ENCODE peak calls at places on chromosomes 11 and 22, in five cellular contexts. B, T, Q, F and E are unnamed samples.
A peak's percentile ranks its signal among the peaks of the same experiment; 100 is the strongest.

GRCh38 chr11:61959026-61959608 is 8.3 kb downstream of the FTH1 start:
- DNase-seq in F (no peak), Q (no peak), B (peak; percentile 4), T (no peak), E (no peak)

GRCh38 chr11:27882066-27882697 is 181.9 kb upstream of the BDNF start:
- DNase-seq in B (no peak), T (no peak), Q (no peak), F (no peak), E (no peak)

GRCh38 chr11:67119577-67120391 is 721 bp downstream of the KDM2A start:
- DNase-seq in B (peak; percentile 22), T (peak; percentile 54), F (no peak), Q (no peak), E (no peak)

GRCh38 chr11:8002676-8003075 is 15.5 kb downstream of the EIF3F start:
- DNase-seq in Q (no peak), T (no peak), B (no peak), F (no peak), E (no peak)

GRCh38 chr11:128667873-128668272 is 26.0 kb upstream of the FLI1 start:
- DNase-seq in Q (no peak), F (no peak), T (no peak), B (no peak), E (no peak)

GRCh38 chr11:63683133-63683991 is 2.1 kb downstream of the RTN3 start:
- DNase-seq in B (no peak), Q (no peak), F (no peak), T (no peak), E (no peak)

GRCh38 chr11:3674189-3674588 is 3.0 kb upstream of the CHRNA10 start:
- DNase-seq in F (no peak), T (no peak), Q (no peak), B (no peak), E (peak; percentile 5)

GRCh38 chr11:19737575-19737974 is 24.9 kb downstream of the NAV2 start:
- DNase-seq in T (no peak), B (no peak), F (no peak), Q (no peak), E (no peak)

GRCh38 chr11:44629732-44630345 is 64.4 kb downstream of the CD82 start:
- DNase-seq in Q (no peak), T (no peak), F (no peak), B (no peak), E (no peak)

GRCh38 chr22:20979940-20980453 is 2.1 kb upstream of the LZTR1 start:
- DNase-seq in Q (no peak), T (no peak), F (no peak), B (no peak), E (peak; percentile 42)

GRCh38 chr22:19378362-19378711 is 53.2 kb downstream of the HIRA start:
- DNase-seq in T (no peak), Q (no peak), B (no peak), F (no peak), E (no peak)

GRCh38 chr11:6315811-6316425 is 4.4 kb downstream of the CAVIN3 start:
- DNase-seq in T (peak; percentile 65), F (no peak), Q (peak; percentile 66), B (peak; percentile 68), E (peak; percentile 45)

GRCh38 chr11:2566223-2567025 is 121.6 kb downstream of the KCNQ1 start:
- DNase-seq in T (no peak), Q (no peak), F (no peak), B (no peak), E (no peak)

GRCh38 chr11:23112987-23113886 is 253.0 kb upstream of the CCDC179 start:
- DNase-seq in F (no peak), B (peak; percentile 21), T (peak; percentile 52), Q (no peak), E (peak; percentile 69)

GRCh38 chr11:63020671-63021255 is 5.1 kb upstream of the SLC22A8 start:
- DNase-seq in Q (peak; percentile 75), T (peak; percentile 97), F (no peak), B (peak; percentile 85), E (no peak)

GRCh38 chr11:12258451-12258850 is 118.9 kb upstream of the PARVA start:
- DNase-seq in F (no peak), B (no peak), T (no peak), Q (peak; percentile 56), E (peak; percentile 65)

GRCh38 chr11:116459233-116459632 is 313.6 kb downstream of the BUD13 start:
- DNase-seq in B (no peak), Q (no peak), F (no peak), T (no peak), E (no peak)

GRCh38 chr11:119419834-119420492 is 3.0 kb downstream of the THY1 start:
- DNase-seq in Q (no peak), F (no peak), T (no peak), B (no peak), E (no peak)
- TF ChIP-seq CREB1 in Q (no peak), F (no peak), T (no peak), B (no peak), E (no peak)

DNA sequence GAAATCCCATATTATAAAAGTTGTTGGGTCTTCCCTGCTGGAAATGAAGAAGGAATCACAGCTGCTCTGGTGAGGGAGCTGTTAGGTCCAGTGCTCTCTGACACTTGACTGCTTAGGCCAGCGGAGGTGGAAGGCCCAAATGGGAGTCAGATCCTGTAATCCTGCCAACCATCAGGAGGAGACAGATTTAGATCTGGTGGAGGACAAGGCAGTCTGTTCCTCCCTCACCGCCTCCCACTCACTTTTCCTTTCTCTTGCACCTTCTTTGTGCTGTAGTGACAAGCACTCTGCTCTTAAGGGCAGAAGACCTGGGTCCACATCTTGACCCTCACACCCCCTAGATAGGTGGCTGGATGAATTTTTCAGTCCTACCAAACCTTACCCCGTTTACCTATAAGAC is 59.7 kb upstream of the CHST1 start:
- DNase-seq in F (no peak), B (no peak), T (no peak), Q (no peak), E (no peak)
- TF ChIP-seq USF2 in F (no peak), B (no peak), T (no peak), Q (no peak), E (no peak)

GRCh38 chr11:1204381-1205101 is 18.3 kb upstream of the MUC5B start:
- DNase-seq in F (no peak), Q (no peak), B (peak; percentile 9), T (no peak), E (no peak)

GRCh38 chr11:1205987-1206331 is 16.9 kb upstream of the MUC5B start:
- DNase-seq in B (peak; percentile 7), T (no peak), F (no peak), Q (no peak), E (no peak)

GRCh38 chr11:1203505-1204271 is 19.2 kb upstream of the MUC5B start:
- DNase-seq in F (no peak), T (no peak), Q (no peak), B (peak; percentile 11), E (no peak)

GRCh38 chr11:1206391-1207271 is 16.2 kb upstream of the MUC5B start:
- DNase-seq in F (no peak), T (no peak), Q (no peak), B (peak; percentile 7), E (no peak)

DNA sequence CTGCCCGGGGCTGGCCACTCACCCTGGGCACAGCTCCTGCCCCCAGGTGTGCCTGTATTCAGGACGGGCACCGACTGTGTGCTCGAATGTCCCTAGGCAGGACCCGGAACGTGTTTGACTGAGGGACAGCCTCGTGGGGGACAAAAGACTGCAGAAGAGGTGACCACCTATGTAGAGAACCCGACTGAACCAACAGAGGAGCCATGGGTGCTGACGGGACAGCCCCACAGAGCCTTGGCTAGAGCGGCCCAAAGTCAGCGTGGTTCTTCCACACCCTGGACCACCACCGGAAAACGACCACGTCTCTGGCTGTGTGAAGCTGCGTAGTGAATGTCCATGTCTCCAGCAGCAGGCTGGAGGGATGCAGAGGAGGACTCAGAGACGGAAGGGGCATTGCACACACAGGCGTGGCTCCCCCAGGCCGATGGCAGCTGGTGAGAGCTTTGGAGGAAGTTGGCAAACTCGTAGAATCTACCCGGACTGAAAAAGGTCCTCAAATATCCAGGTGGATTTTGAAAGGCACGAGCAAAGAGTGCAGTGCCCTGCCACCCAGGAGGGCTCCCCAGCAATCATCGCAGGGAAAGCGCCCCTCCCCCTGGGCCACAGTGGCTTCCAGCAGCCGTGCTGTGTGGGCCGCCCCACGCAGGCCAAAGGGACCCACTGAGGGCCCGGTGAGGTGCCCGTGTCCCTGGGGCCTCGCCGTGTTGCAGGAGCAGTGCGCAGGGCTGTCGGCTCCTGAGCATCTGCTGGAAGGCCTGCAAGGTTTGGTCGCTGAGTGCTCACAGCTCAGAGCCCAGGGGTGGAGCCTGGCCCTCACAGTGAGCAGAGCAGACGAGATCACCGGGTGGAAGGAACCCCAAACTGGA is 17.5 kb upstream of the MUC5B start:
- DNase-seq in F (no peak), T (no peak), Q (no peak), B (peak; percentile 7), E (no peak)
- TF ChIP-seq CREB1 in F (no peak), T (no peak), Q (no peak), B (no peak), E (no peak)

GRCh38 chr22:35510481-35510934 is 30.1 kb upstream of the RASD2 start:
- DNase-seq in F (no peak), Q (no peak), B (no peak), T (no peak), E (no peak)
- TF ChIP-seq USF2 in F (no peak), Q (peak; percentile 16), B (no peak), T (no peak), E (no peak)

DNA sequence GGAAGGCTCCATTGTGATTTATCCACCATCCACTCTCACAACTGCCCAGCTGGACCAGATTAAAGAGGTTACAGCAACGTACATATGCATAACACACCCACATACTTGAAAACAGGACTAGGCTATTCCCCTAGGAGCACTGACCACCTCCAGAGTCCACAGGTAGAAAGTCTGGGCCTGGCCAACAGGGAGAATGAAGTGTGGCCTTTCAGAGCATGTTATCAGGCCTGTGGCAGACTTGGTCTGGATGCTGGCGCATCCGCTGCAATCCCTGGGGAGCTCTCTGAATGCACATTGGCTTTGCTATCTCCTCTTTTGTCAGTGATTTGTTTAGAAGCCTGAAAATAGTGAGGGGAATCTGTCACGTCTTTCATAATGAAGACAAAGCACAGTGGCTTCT is 86.6 kb downstream of the C11orf58 start:
- DNase-seq in Q (no peak), T (no peak), B (no peak), F (no peak), E (no peak)
- TF ChIP-seq CREB1 in Q (no peak), T (no peak), B (no peak), F (no peak), E (no peak)

DNA sequence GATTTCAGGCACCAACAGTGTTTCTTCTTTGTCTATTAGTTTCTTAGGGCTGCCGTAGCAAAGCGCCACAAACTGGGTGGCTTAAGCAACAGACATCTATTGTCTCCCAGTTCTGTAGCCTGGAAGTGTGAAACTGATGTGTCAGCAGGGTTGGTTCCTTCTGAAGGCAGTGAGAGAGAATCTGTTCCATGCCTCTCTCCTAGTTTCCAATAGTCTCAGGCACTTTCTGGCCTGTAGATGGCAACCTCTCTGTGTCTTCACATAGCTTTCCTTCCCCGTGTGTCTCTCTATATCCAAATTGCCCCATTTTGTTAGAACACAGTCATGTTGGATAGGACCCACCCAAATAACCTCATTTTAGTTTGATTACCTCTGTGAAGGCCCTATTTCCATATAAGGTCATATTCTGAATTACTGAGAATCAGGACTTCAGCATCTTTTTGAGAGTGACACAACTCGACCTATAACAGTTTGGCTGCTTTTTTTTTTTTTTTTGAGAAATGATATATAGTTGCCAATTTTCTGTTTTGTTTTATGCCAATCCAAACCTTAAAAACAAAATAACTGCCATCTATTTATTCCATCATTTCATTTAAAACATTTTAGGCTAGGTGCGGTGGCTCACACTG is 108.2 kb downstream of the SLC36A4 start:
- DNase-seq in T (no peak), F (no peak), B (peak; percentile 19), Q (no peak), E (peak; percentile 17)
- TF ChIP-seq USF2 in T (no peak), F (no peak), B (no peak), Q (no peak), E (no peak)

GRCh38 chr11:29159552-29160465 is 857.0 kb downstream of the KCNA4 start:
- DNase-seq in T (peak; percentile 56), Q (peak; percentile 6), F (no peak), B (peak; percentile 64), E (peak; percentile 20)
- TF ChIP-seq CREB1 in T (no peak), Q (no peak), F (no peak), B (no peak), E (no peak)